ENCODE peak calls at places on chromosomes 4 and X, in eight cellular contexts. One of them, this sample, is unnamed.

GRCh38 chr4:86031927-86032326 is 327.9 kb downstream of the MAPK10 start:
- DNase-seq in cardiac fibroblast: peak; percentile 27
- DNase-seq in SK-N-SH: no peak
- DNase-seq in fibroblast of mammary gland: peak; percentile 23
- DNase-seq in psoas muscle: no peak
- DNase-seq in HFFc6: no peak
- DNase-seq in tibial artery: no peak
- DNase-seq in neural crest cell: no peak
- DNase-seq in this sample: no peak

GRCh38 chr4:15233626-15234025 is 194.2 kb upstream of the C1QTNF7 start:
- DNase-seq in tibial artery: no peak
- DNase-seq in HFFc6: no peak
- DNase-seq in cardiac fibroblast: no peak
- DNase-seq in psoas muscle: no peak
- DNase-seq in neural crest cell: no peak
- DNase-seq in SK-N-SH: no peak
- DNase-seq in fibroblast of mammary gland: peak; percentile 43
- DNase-seq in this sample: no peak

GRCh38 chr4:165877291-165877690 is 4.3 kb downstream of the TLL1 start:
- DNase-seq in neural crest cell: no peak
- DNase-seq in tibial artery: no peak
- DNase-seq in psoas muscle: no peak
- DNase-seq in fibroblast of mammary gland: peak; percentile 69
- DNase-seq in HFFc6: no peak
- DNase-seq in cardiac fibroblast: peak; percentile 49
- DNase-seq in SK-N-SH: no peak
- DNase-seq in this sample: no peak

GRCh38 chr4:121597346-121597934 is 99.3 kb downstream of the ANXA5 start:
- DNase-seq in neural crest cell: no peak
- DNase-seq in HFFc6: no peak
- DNase-seq in psoas muscle: no peak
- DNase-seq in tibial artery: no peak
- DNase-seq in SK-N-SH: no peak
- DNase-seq in fibroblast of mammary gland: peak; percentile 76
- DNase-seq in cardiac fibroblast: no peak
- DNase-seq in this sample: no peak

GRCh38 chr4:74117024-74117534 is 18.1 kb upstream of the CXCL2 start:
- DNase-seq in neural crest cell: no peak
- DNase-seq in fibroblast of mammary gland: peak; percentile 98
- DNase-seq in tibial artery: peak; percentile 80
- DNase-seq in psoas muscle: peak; percentile 58
- DNase-seq in HFFc6: peak; percentile 93
- DNase-seq in SK-N-SH: no peak
- DNase-seq in cardiac fibroblast: peak; percentile 98
- DNase-seq in this sample: peak; percentile 81

GRCh38 chrX:118682258-118683014 is 45.0 kb upstream of the IL13RA1 start:
- DNase-seq in SK-N-SH: no peak
- DNase-seq in fibroblast of mammary gland: no peak
- DNase-seq in HFFc6: no peak
- DNase-seq in tibial artery: no peak
- DNase-seq in cardiac fibroblast: peak; percentile 23
- DNase-seq in psoas muscle: no peak
- DNase-seq in neural crest cell: no peak
- DNase-seq in this sample: no peak

GRCh38 chr4:108166441-108167315 is 2.1 kb downstream of the LEF1 start:
- DNase-seq in HFFc6: no peak
- DNase-seq in fibroblast of mammary gland: peak; percentile 26
- DNase-seq in SK-N-SH: peak; percentile 47
- DNase-seq in tibial artery: no peak
- DNase-seq in cardiac fibroblast: no peak
- DNase-seq in psoas muscle: no peak
- DNase-seq in neural crest cell: peak; percentile 31
- DNase-seq in this sample: no peak

GRCh38 chrX:118226060-118226428 is 109.4 kb upstream of the KLHL13 start:
- DNase-seq in cardiac fibroblast: peak; percentile 18
- DNase-seq in SK-N-SH: peak; percentile 35
- DNase-seq in fibroblast of mammary gland: peak; percentile 29
- DNase-seq in neural crest cell: no peak
- DNase-seq in psoas muscle: no peak
- DNase-seq in HFFc6: no peak
- DNase-seq in tibial artery: no peak
- DNase-seq in this sample: no peak

GRCh38 chr4:98506462-98507132 is 151.8 kb downstream of the TSPAN5 start:
- DNase-seq in cardiac fibroblast: no peak
- DNase-seq in psoas muscle: no peak
- DNase-seq in HFFc6: no peak
- DNase-seq in tibial artery: no peak
- DNase-seq in SK-N-SH: peak; percentile 20
- DNase-seq in fibroblast of mammary gland: no peak
- DNase-seq in neural crest cell: peak; percentile 16
- DNase-seq in this sample: no peak

GRCh38 chr4:177404980-177405379 is 37.3 kb downstream of the AGA start:
- DNase-seq in tibial artery: no peak
- DNase-seq in HFFc6: no peak
- DNase-seq in neural crest cell: no peak
- DNase-seq in SK-N-SH: no peak
- DNase-seq in cardiac fibroblast: no peak
- DNase-seq in fibroblast of mammary gland: no peak
- DNase-seq in psoas muscle: no peak
- DNase-seq in this sample: no peak

GRCh38 chrX:81377329-81377728 is 175.4 kb downstream of the SH3BGRL start:
- DNase-seq in SK-N-SH: peak; percentile 1
- DNase-seq in cardiac fibroblast: peak; percentile 47
- DNase-seq in tibial artery: no peak
- DNase-seq in HFFc6: peak; percentile 7
- DNase-seq in fibroblast of mammary gland: peak; percentile 34
- DNase-seq in neural crest cell: no peak
- DNase-seq in psoas muscle: no peak
- DNase-seq in this sample: peak; percentile 7

GRCh38 chrX:37405954-37406353 is 56.8 kb downstream of the PRRG1 start:
- DNase-seq in cardiac fibroblast: peak; percentile 74
- DNase-seq in HFFc6: peak; percentile 22
- DNase-seq in fibroblast of mammary gland: peak; percentile 40
- DNase-seq in SK-N-SH: no peak
- DNase-seq in psoas muscle: no peak
- DNase-seq in tibial artery: no peak
- DNase-seq in neural crest cell: no peak
- DNase-seq in this sample: no peak

GRCh38 chrX:57368158-57368557 is 81.7 kb downstream of the FAAH2 start:
- DNase-seq in neural crest cell: no peak
- DNase-seq in fibroblast of mammary gland: no peak
- DNase-seq in psoas muscle: no peak
- DNase-seq in tibial artery: no peak
- DNase-seq in cardiac fibroblast: no peak
- DNase-seq in HFFc6: no peak
- DNase-seq in SK-N-SH: no peak
- DNase-seq in this sample: no peak

GRCh38 chrX:140480765-140481164 is 24.1 kb downstream of the SOX3 start:
- DNase-seq in HFFc6: no peak
- DNase-seq in neural crest cell: no peak
- DNase-seq in fibroblast of mammary gland: no peak
- DNase-seq in psoas muscle: no peak
- DNase-seq in SK-N-SH: no peak
- DNase-seq in tibial artery: no peak
- DNase-seq in cardiac fibroblast: no peak
- DNase-seq in this sample: no peak

GRCh38 chr4:1746919-1747602 is 25.7 kb downstream of the TACC3 start:
- DNase-seq in psoas muscle: no peak
- DNase-seq in neural crest cell: no peak
- DNase-seq in tibial artery: no peak
- DNase-seq in cardiac fibroblast: no peak
- DNase-seq in HFFc6: no peak
- DNase-seq in SK-N-SH: no peak
- DNase-seq in fibroblast of mammary gland: no peak
- DNase-seq in this sample: no peak

GRCh38 chr4:153541426-153542096 is 75.4 kb downstream of the TMEM131L start:
- DNase-seq in cardiac fibroblast: peak; percentile 46
- DNase-seq in psoas muscle: no peak
- DNase-seq in fibroblast of mammary gland: peak; percentile 92
- DNase-seq in neural crest cell: no peak
- DNase-seq in tibial artery: no peak
- DNase-seq in HFFc6: peak; percentile 91
- DNase-seq in SK-N-SH: no peak
- DNase-seq in this sample: peak; percentile 91

GRCh38 chr4:40190880-40191815 is 5.7 kb upstream of the RHOH start:
- DNase-seq in HFFc6: no peak
- DNase-seq in SK-N-SH: no peak
- DNase-seq in tibial artery: no peak
- DNase-seq in cardiac fibroblast: no peak
- DNase-seq in fibroblast of mammary gland: peak; percentile 44
- DNase-seq in neural crest cell: no peak
- DNase-seq in psoas muscle: no peak
- DNase-seq in this sample: no peak

GRCh38 chrX:48791063-48791820 is 4.9 kb downstream of the GATA1 start:
- DNase-seq in SK-N-SH: no peak
- DNase-seq in cardiac fibroblast: no peak
- DNase-seq in psoas muscle: no peak
- DNase-seq in neural crest cell: no peak
- DNase-seq in tibial artery: no peak
- DNase-seq in HFFc6: no peak
- DNase-seq in fibroblast of mammary gland: no peak
- DNase-seq in this sample: no peak

GRCh38 chr4:15116509-15117079 is 114.3 kb downstream of the CPEB2 start:
- DNase-seq in psoas muscle: no peak
- DNase-seq in tibial artery: no peak
- DNase-seq in fibroblast of mammary gland: no peak
- DNase-seq in SK-N-SH: no peak
- DNase-seq in cardiac fibroblast: no peak
- DNase-seq in HFFc6: no peak
- DNase-seq in neural crest cell: no peak
- DNase-seq in this sample: no peak

GRCh38 chr4:182928061-182928460 is 10.9 kb upstream of the DCTD start:
- DNase-seq in fibroblast of mammary gland: no peak
- DNase-seq in neural crest cell: no peak
- DNase-seq in SK-N-SH: no peak
- DNase-seq in cardiac fibroblast: no peak
- DNase-seq in psoas muscle: no peak
- DNase-seq in HFFc6: no peak
- DNase-seq in tibial artery: no peak
- DNase-seq in this sample: no peak
- TF ChIP-seq CTCF in fibroblast of mammary gland: peak; percentile 38
- TF ChIP-seq CTCF in neural crest cell: peak; percentile 40
- TF ChIP-seq CTCF in SK-N-SH: peak; percentile 50
- TF ChIP-seq CTCF in cardiac fibroblast: peak; percentile 31
- TF ChIP-seq CTCF in psoas muscle: no peak
- TF ChIP-seq CTCF in HFFc6: peak; percentile 72
- TF ChIP-seq CTCF in tibial artery: no peak
- TF ChIP-seq CTCF in this sample: peak; percentile 29

GRCh38 chrX:53678667-53679066 is 7.9 kb downstream of the HUWE1 start:
- DNase-seq in SK-N-SH: no peak
- DNase-seq in fibroblast of mammary gland: peak; percentile 30
- DNase-seq in psoas muscle: no peak
- DNase-seq in neural crest cell: no peak
- DNase-seq in HFFc6: no peak
- DNase-seq in cardiac fibroblast: peak; percentile 7
- DNase-seq in tibial artery: no peak
- DNase-seq in this sample: no peak
- TF ChIP-seq CTCF in SK-N-SH: peak; percentile 36
- TF ChIP-seq CTCF in fibroblast of mammary gland: peak; percentile 38
- TF ChIP-seq CTCF in psoas muscle: peak; percentile 9
- TF ChIP-seq CTCF in neural crest cell: peak; percentile 51
- TF ChIP-seq CTCF in HFFc6: peak; percentile 53
- TF ChIP-seq CTCF in cardiac fibroblast: peak; percentile 30
- TF ChIP-seq CTCF in tibial artery: no peak
- TF ChIP-seq CTCF in this sample: no peak

GRCh38 chrX:17160971-17161370 is 214.0 kb upstream of the NHS start:
- DNase-seq in neural crest cell: no peak
- DNase-seq in fibroblast of mammary gland: peak; percentile 12
- DNase-seq in tibial artery: no peak
- DNase-seq in psoas muscle: no peak
- DNase-seq in HFFc6: no peak
- DNase-seq in SK-N-SH: peak; percentile 5
- DNase-seq in cardiac fibroblast: no peak
- DNase-seq in this sample: no peak

GRCh38 chrX:17164936-17165335 is 210.1 kb upstream of the NHS start:
- DNase-seq in HFFc6: no peak
- DNase-seq in psoas muscle: no peak
- DNase-seq in cardiac fibroblast: no peak
- DNase-seq in SK-N-SH: no peak
- DNase-seq in tibial artery: no peak
- DNase-seq in fibroblast of mammary gland: peak; percentile 72
- DNase-seq in neural crest cell: no peak
- DNase-seq in this sample: no peak

GRCh38 chrX:17164079-17164478 is 210.9 kb upstream of the NHS start:
- DNase-seq in neural crest cell: no peak
- DNase-seq in cardiac fibroblast: no peak
- DNase-seq in SK-N-SH: no peak
- DNase-seq in psoas muscle: no peak
- DNase-seq in fibroblast of mammary gland: no peak
- DNase-seq in HFFc6: no peak
- DNase-seq in tibial artery: no peak
- DNase-seq in this sample: no peak

GRCh38 chrX:17167915-17168314 is 207.1 kb upstream of the NHS start:
- DNase-seq in SK-N-SH: no peak
- DNase-seq in fibroblast of mammary gland: no peak
- DNase-seq in cardiac fibroblast: no peak
- DNase-seq in neural crest cell: no peak
- DNase-seq in tibial artery: no peak
- DNase-seq in HFFc6: no peak
- DNase-seq in psoas muscle: no peak
- DNase-seq in this sample: no peak

DNA sequence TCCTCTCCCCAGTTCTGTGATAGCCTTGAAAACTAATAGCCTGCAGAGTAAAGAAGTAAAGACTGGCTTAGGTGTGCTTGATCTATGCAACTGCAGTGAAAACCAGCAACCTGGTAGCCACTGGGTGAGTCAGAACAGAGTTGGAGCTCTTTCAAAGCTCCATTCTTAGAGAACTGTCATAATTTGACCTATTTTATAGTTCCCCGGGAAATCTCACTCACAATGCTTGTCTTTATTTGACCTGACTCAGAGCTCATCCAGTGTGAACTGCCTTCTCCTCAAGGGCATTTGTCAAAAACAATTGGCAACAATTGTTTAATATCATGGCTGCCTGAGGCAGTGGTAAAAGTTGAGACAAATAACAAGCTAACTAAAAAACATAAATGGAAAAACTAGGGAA is 213.0 kb upstream of the NHS start:
- DNase-seq in fibroblast of mammary gland: no peak
- DNase-seq in HFFc6: no peak
- DNase-seq in tibial artery: no peak
- DNase-seq in cardiac fibroblast: no peak
- DNase-seq in SK-N-SH: no peak
- DNase-seq in neural crest cell: no peak
- DNase-seq in psoas muscle: no peak
- DNase-seq in this sample: no peak
- TF ChIP-seq CTCF in fibroblast of mammary gland: no peak
- TF ChIP-seq CTCF in HFFc6: no peak
- TF ChIP-seq CTCF in tibial artery: no peak
- TF ChIP-seq CTCF in cardiac fibroblast: no peak
- TF ChIP-seq CTCF in SK-N-SH: no peak
- TF ChIP-seq CTCF in neural crest cell: no peak
- TF ChIP-seq CTCF in psoas muscle: no peak
- TF ChIP-seq CTCF in this sample: no peak

GRCh38 chrX:10441464-10441863 is 178.9 kb downstream of the MID1 start:
- DNase-seq in fibroblast of mammary gland: no peak
- DNase-seq in tibial artery: no peak
- DNase-seq in HFFc6: no peak
- DNase-seq in cardiac fibroblast: no peak
- DNase-seq in SK-N-SH: no peak
- DNase-seq in psoas muscle: no peak
- DNase-seq in neural crest cell: no peak
- DNase-seq in this sample: no peak

GRCh38 chrX:10447577-10448214 is 172.7 kb downstream of the MID1 start:
- DNase-seq in tibial artery: no peak
- DNase-seq in fibroblast of mammary gland: no peak
- DNase-seq in HFFc6: peak; percentile 12
- DNase-seq in cardiac fibroblast: peak; percentile 35
- DNase-seq in SK-N-SH: no peak
- DNase-seq in neural crest cell: no peak
- DNase-seq in psoas muscle: no peak
- DNase-seq in this sample: peak; percentile 17

GRCh38 chrX:10444204-10444603 is 176.2 kb downstream of the MID1 start:
- DNase-seq in SK-N-SH: no peak
- DNase-seq in neural crest cell: no peak
- DNase-seq in tibial artery: no peak
- DNase-seq in fibroblast of mammary gland: peak; percentile 18
- DNase-seq in cardiac fibroblast: peak; percentile 5
- DNase-seq in HFFc6: no peak
- DNase-seq in psoas muscle: no peak
- DNase-seq in this sample: no peak
- TF ChIP-seq CTCF in SK-N-SH: peak; percentile 26
- TF ChIP-seq CTCF in neural crest cell: no peak
- TF ChIP-seq CTCF in tibial artery: no peak
- TF ChIP-seq CTCF in fibroblast of mammary gland: peak; percentile 25
- TF ChIP-seq CTCF in cardiac fibroblast: peak; percentile 18
- TF ChIP-seq CTCF in HFFc6: peak; percentile 24
- TF ChIP-seq CTCF in psoas muscle: no peak
- TF ChIP-seq CTCF in this sample: peak; percentile 15